ENCODE peak calls at places on chromosomes 6 and 20, in nine cellular contexts. P is left cardiac atrium, X is AG08396, V is neuronal stem cell, C is NCI-H1105, R is kidney epithelial cell, E is RWPE1, Q is heart right ventricle, M is germinal center. I is an unnamed sample.

GRCh38 chr6:76790045-76790796 is 673.1 kb downstream of the HTR1B start:
- DNase-seq in P (no peak), V (no peak), M (no peak), Q (no peak), E (no peak), X (no peak), C (no peak), R (no peak), I (no peak)

GRCh38 chr6:85461806-85462185 is 11.9 kb downstream of the NT5E start:
- DNase-seq in E (no peak), C (no peak), M (no peak), V (no peak), X (no peak), Q (no peak), R (no peak), P (no peak), I (no peak)

GRCh38 chr20:58389324-58389967 is 417 bp downstream of the VAPB start:
- DNase-seq in C (peak; percentile 58), P (no peak), V (no peak), M (peak; percentile 29), R (no peak), Q (peak; percentile 29), E (peak; percentile 52), X (peak; percentile 71), I (no peak)

GRCh38 chr6:168713839-168714238 is 272.9 kb downstream of the SMOC2 start:
- DNase-seq in X (no peak), R (no peak), C (no peak), P (no peak), Q (no peak), V (no peak), E (peak; percentile 33), M (no peak), I (no peak)

GRCh38 chr6:43107344-43108062 is 31.4 kb downstream of the PTK7 start:
- DNase-seq in E (no peak), C (peak; percentile 10), P (no peak), V (no peak), Q (no peak), R (no peak), X (no peak), M (no peak), I (no peak)

GRCh38 chr6:122869437-122870024 is 80.5 kb downstream of the SMPDL3A start:
- DNase-seq in R (peak; percentile 5), V (peak; percentile 36), E (peak; percentile 54), X (peak; percentile 24), C (peak; percentile 71), M (peak; percentile 29), P (no peak), Q (peak; percentile 9), I (peak; percentile 24)

GRCh38 chr6:13653296-13653695 is 38.2 kb downstream of the NOL7 start:
- DNase-seq in M (no peak), P (no peak), R (peak; percentile 1), X (peak; percentile 3), E (no peak), Q (no peak), C (no peak), V (no peak), I (no peak)

GRCh38 chr20:62929051-62929538 is 2.8 kb upstream of the DIDO1 start:
- DNase-seq in Q (peak; percentile 58), P (peak; percentile 77), C (no peak), M (peak; percentile 78), X (peak; percentile 82), V (no peak), R (no peak), E (peak; percentile 90), I (no peak)

GRCh38 chr20:43446361-43446879 is 11.3 kb upstream of the SRSF6 start:
- DNase-seq in R (no peak), C (no peak), V (no peak), E (peak; percentile 68), X (no peak), Q (no peak), M (no peak), P (no peak), I (peak; percentile 52)

GRCh38 chr6:167588920-167589614 is 237.6 kb upstream of the AFDN start:
- DNase-seq in Q (no peak), X (no peak), C (no peak), P (no peak), E (no peak), R (no peak), M (no peak), V (no peak), I (no peak)

GRCh38 chr6:145688493-145688905 is 46.8 kb downstream of the EPM2A start:
- DNase-seq in Q (no peak), M (no peak), P (no peak), V (no peak), R (peak; percentile 48), C (no peak), X (no peak), E (no peak), I (peak; percentile 8)

GRCh38 chr6:53982361-53983050 is 128.7 kb upstream of the MLIP start:
- DNase-seq in P (no peak), E (peak; percentile 61), M (no peak), R (no peak), V (no peak), X (no peak), C (no peak), Q (no peak), I (no peak)

GRCh38 chr6:169158182-169158573 is 95.5 kb downstream of the THBS2 start:
- DNase-seq in V (no peak), X (peak; percentile 28), E (no peak), C (no peak), P (peak; percentile 78), Q (peak; percentile 70), M (no peak), R (no peak), I (no peak)

GRCh38 chr6:66993272-66993671 is 1286.2 kb upstream of the EYS start:
- DNase-seq in E (no peak), M (no peak), V (no peak), P (no peak), Q (no peak), X (no peak), R (no peak), C (no peak), I (no peak)

GRCh38 chr6:130841128-130841728 is 14.0 kb downstream of the SMLR1 start:
- DNase-seq in Q (no peak), P (no peak), R (no peak), X (no peak), E (no peak), V (no peak), M (no peak), C (no peak), I (no peak)

GRCh38 chr6:131764350-131764749 is 43.5 kb upstream of the ENPP1 start:
- DNase-seq in M (no peak), E (no peak), X (no peak), P (no peak), Q (no peak), C (no peak), V (no peak), R (no peak), I (peak; percentile 22)

GRCh38 chr6:71979911-71980310 is 93.6 kb downstream of the RIMS1 start:
- DNase-seq in M (no peak), P (no peak), R (no peak), V (no peak), X (no peak), C (no peak), Q (no peak), E (peak; percentile 5), I (no peak)

GRCh38 chr20:62409935-62410741 is 3.1 kb upstream of the CABLES2 start:
- DNase-seq in Q (peak; percentile 25), C (peak; percentile 83), M (peak; percentile 56), X (peak; percentile 51), E (peak; percentile 66), P (peak; percentile 48), V (peak; percentile 65), R (no peak), I (peak; percentile 13)

GRCh38 chr6:85364354-85364753 is 85.5 kb upstream of the NT5E start:
- DNase-seq in X (peak; percentile 36), P (no peak), C (no peak), R (peak; percentile 5), E (peak; percentile 78), Q (no peak), M (no peak), V (no peak), I (no peak)

GRCh38 chr20:62900692-62901584 is 25.4 kb downstream of the DIDO1 start:
- DNase-seq in C (peak; percentile 50), E (peak; percentile 93), Q (no peak), P (no peak), R (peak; percentile 34), V (no peak), X (no peak), M (peak; percentile 62), I (no peak)

GRCh38 chr6:13561624-13562267 is 12.7 kb upstream of the SIRT5 start:
- DNase-seq in V (no peak), E (no peak), M (no peak), P (no peak), Q (no peak), C (no peak), X (no peak), R (no peak), I (no peak)

GRCh38 chr20:63009988-63010769 is 3.4 kb upstream of the BHLHE23 start:
- DNase-seq in P (no peak), V (no peak), M (peak; percentile 72), Q (no peak), R (peak; percentile 14), X (no peak), C (no peak), E (no peak), I (no peak)

GRCh38 chr6:22575190-22575589 is 5.8 kb downstream of the HDGFL1 start:
- DNase-seq in C (no peak), R (no peak), E (no peak), Q (no peak), M (no peak), V (no peak), X (peak; percentile 45), P (no peak), I (peak; percentile 37)

GRCh38 chr20:4181956-4182945 is 166.9 kb upstream of the RNF24 start:
- DNase-seq in X (no peak), C (no peak), P (no peak), E (no peak), R (no peak), Q (no peak), M (no peak), V (no peak), I (no peak)

GRCh38 chr6:167781066-167781767 is 45.5 kb upstream of the AFDN start:
- DNase-seq in C (peak; percentile 8), M (no peak), R (no peak), Q (no peak), X (no peak), V (no peak), E (no peak), P (no peak), I (no peak)

GRCh38 chr20:46939031-46939430 is 44.4 kb downstream of the EYA2 start:
- DNase-seq in M (peak; percentile 38), E (peak; percentile 74), R (no peak), P (no peak), C (no peak), X (peak; percentile 36), V (no peak), Q (no peak), I (no peak)

GRCh38 chr6:146357578-146358340 is 185.9 kb upstream of the RAB32 start:
- DNase-seq in M (no peak), P (no peak), Q (no peak), R (peak; percentile 42), E (peak; percentile 48), V (no peak), C (no peak), X (no peak), I (no peak)

GRCh38 chr6:12605888-12606345 is 110.7 kb upstream of the PHACTR1 start:
- DNase-seq in V (peak; percentile 48), P (peak; percentile 35), Q (peak; percentile 59), R (no peak), M (peak; percentile 30), E (peak; percentile 60), X (peak; percentile 31), C (peak; percentile 57), I (peak; percentile 35)

GRCh38 chr6:63352587-63353281 is 33.0 kb upstream of the LGSN start:
- DNase-seq in X (peak; percentile 21), Q (peak; percentile 21), P (no peak), V (peak; percentile 18), C (no peak), R (no peak), M (peak; percentile 35), E (peak; percentile 30), I (peak; percentile 15)

GRCh38 chr6:80586242-80586641 is 479.8 kb downstream of the BCKDHB start:
- DNase-seq in C (no peak), E (no peak), X (no peak), R (no peak), Q (no peak), V (no peak), M (no peak), P (no peak), I (no peak)

GRCh38 chr20:56483970-56484369 is 15.5 kb downstream of the RTF2 start:
- DNase-seq in P (no peak), V (no peak), M (peak; percentile 9), Q (no peak), E (no peak), R (no peak), X (no peak), C (no peak), I (no peak)

I was measured in foreskin melanocyte.